ENCODE peak calls at places on chromosomes 1 and 21, in nine cellular contexts. O is thyroid gland, L is cardiac muscle cell, S is HFFc6, U is GM12865, J is foreskin fibroblast, D is heart left ventricle, C is endothelial cell, B is WTC11. H is an unnamed sample.

GRCh38 chr1:44433209-44433608 is 28.2 kb downstream of the RNF220 start:
- DNase-seq in B (no peak), L (no peak), J (no peak), D (no peak), O (no peak), S (no peak), C (no peak), U (no peak), H (no peak)

GRCh38 chr1:228060458-228061190 is 21.9 kb upstream of the ARF1 start:
- DNase-seq in B (peak; percentile 76), O (no peak), L (peak; percentile 15), S (no peak), J (peak; percentile 44), C (no peak), U (no peak), D (no peak), H (no peak)

GRCh38 chr21:41993744-41994143 is 16.4 kb downstream of the ZBTB21 start:
- DNase-seq in D (no peak), C (no peak), U (no peak), J (peak; percentile 92), L (peak; percentile 70), S (peak; percentile 83), B (no peak), O (no peak), H (no peak)

GRCh38 chr1:12436817-12437599 is 181.0 kb downstream of the DHRS3 start:
- DNase-seq in L (peak; percentile 53), U (no peak), S (peak; percentile 84), D (no peak), B (no peak), O (no peak), J (peak; percentile 72), C (no peak), H (no peak)

GRCh38 chr1:197342044-197342565 is 74.1 kb downstream of the CRB1 start:
- DNase-seq in L (no peak), J (no peak), S (no peak), D (no peak), B (no peak), O (no peak), U (no peak), C (no peak), H (no peak)

GRCh38 chr1:23417570-23417969 is 7.0 kb downstream of the TCEA3 start:
- DNase-seq in C (no peak), S (no peak), U (no peak), J (peak; percentile 74), B (no peak), L (no peak), D (peak; percentile 44), O (peak; percentile 43), H (no peak)

GRCh38 chr1:32071758-32072621 is 749 bp upstream of the TMEM39B start:
- DNase-seq in S (peak; percentile 66), U (no peak), B (no peak), D (no peak), J (peak; percentile 85), O (no peak), L (peak; percentile 70), C (no peak), H (no peak)

GRCh38 chr21:29005696-29006095 is 13.0 kb upstream of the LTN1 start:
- DNase-seq in J (peak; percentile 28), L (peak; percentile 10), C (no peak), S (peak; percentile 35), O (no peak), D (no peak), U (no peak), B (no peak), H (no peak)

GRCh38 chr1:29811727-29812396 is 575.5 kb downstream of the PTPRU start:
- DNase-seq in J (no peak), B (no peak), D (no peak), U (no peak), C (no peak), L (no peak), O (no peak), S (no peak), H (peak; percentile 50)

GRCh38 chr1:75808921-75809320 is 12.2 kb downstream of the MSH4 start:
- DNase-seq in S (no peak), O (no peak), J (no peak), U (no peak), L (no peak), B (no peak), C (no peak), D (no peak), H (no peak)

GRCh38 chr1:95671098-95671497 is 437.1 kb downstream of the RWDD3 start:
- DNase-seq in O (no peak), J (no peak), D (no peak), C (no peak), L (no peak), S (no peak), U (no peak), B (no peak), H (no peak)

GRCh38 chr1:165352442-165353293 is 3.8 kb downstream of the LMX1A start:
- DNase-seq in J (no peak), U (no peak), L (no peak), S (no peak), D (no peak), C (peak; percentile 24), B (peak; percentile 50), O (no peak), H (no peak)

GRCh38 chr21:45482899-45483821 is 59.1 kb downstream of the SLC19A1 start:
- DNase-seq in C (no peak), J (no peak), B (no peak), O (no peak), D (no peak), U (no peak), S (no peak), L (no peak), H (no peak)

GRCh38 chr1:185696419-185697150 is 37.6 kb upstream of the HMCN1 start:
- DNase-seq in D (no peak), U (no peak), O (no peak), S (no peak), B (no peak), L (no peak), J (peak; percentile 17), C (no peak), H (no peak)

GRCh38 chr1:1355376-1355775 is 3.0 kb downstream of the MXRA8 start:
- DNase-seq in J (peak; percentile 77), C (peak; percentile 44), B (no peak), O (peak; percentile 39), L (peak; percentile 50), D (no peak), S (peak; percentile 54), U (no peak), H (no peak)

GRCh38 chr1:113675299-113675698 is 84.0 kb downstream of the PHTF1 start:
- DNase-seq in C (no peak), B (no peak), O (no peak), D (no peak), J (peak; percentile 44), L (peak; percentile 32), U (no peak), S (peak; percentile 5), H (no peak)

GRCh38 chr1:219812491-219813221 is 115.7 kb downstream of the SLC30A10 start:
- DNase-seq in C (peak; percentile 53), J (peak; percentile 82), B (peak; percentile 51), O (peak; percentile 29), D (peak; percentile 22), U (peak; percentile 71), L (peak; percentile 83), S (peak; percentile 67), H (no peak)

GRCh38 chr1:197327776-197328364 is 59.8 kb downstream of the CRB1 start:
- DNase-seq in S (no peak), B (no peak), U (no peak), L (peak; percentile 38), J (peak; percentile 25), O (no peak), D (no peak), C (no peak), H (no peak)

GRCh38 chr1:204684551-204685235 is 845 bp downstream of the LRRN2 start:
- DNase-seq in O (peak; percentile 43), B (peak; percentile 50), C (peak; percentile 46), L (peak; percentile 14), D (peak; percentile 17), U (peak; percentile 7), J (peak; percentile 8), S (no peak), H (no peak)

GRCh38 chr1:222009105-222009730 is 267.3 kb upstream of the DUSP10 start:
- DNase-seq in B (peak; percentile 16), L (peak; percentile 23), S (no peak), U (peak; percentile 43), O (no peak), J (no peak), D (no peak), C (no peak), H (no peak)

GRCh38 chr1:6127587-6128163 is 52.4 kb downstream of the CHD5 start:
- DNase-seq in C (peak; percentile 68), S (peak; percentile 19), L (peak; percentile 69), D (peak; percentile 71), O (peak; percentile 51), J (peak; percentile 78), U (peak; percentile 52), B (peak; percentile 93), H (no peak)

GRCh38 chr1:154081386-154082126 is 73.3 kb downstream of the NUP210L start:
- DNase-seq in U (no peak), O (no peak), B (no peak), D (no peak), C (no peak), S (no peak), J (no peak), L (no peak), H (no peak)
- TF ChIP-seq CTCF in U (no peak), O (no peak), B (no peak), D (no peak), C (no peak), S (no peak), J (no peak), L (no peak), H (no peak)

GRCh38 chr1:2570261-2570794 is 14.2 kb downstream of the TNFRSF14 start:
- DNase-seq in B (no peak), O (no peak), J (peak; percentile 19), D (no peak), L (no peak), S (no peak), U (no peak), C (no peak), H (no peak)
- TF ChIP-seq CTCF in B (no peak), O (no peak), J (no peak), D (no peak), L (no peak), S (no peak), U (no peak), C (no peak), H (no peak)

GRCh38 chr1:22245100-22245650 is 102.3 kb upstream of the WNT4 start:
- DNase-seq in C (no peak), B (no peak), S (no peak), U (no peak), O (no peak), L (no peak), D (no peak), J (no peak), H (no peak)
- TF ChIP-seq CTCF in C (no peak), B (no peak), S (no peak), U (no peak), O (no peak), L (no peak), D (no peak), J (no peak), H (no peak)

DNA sequence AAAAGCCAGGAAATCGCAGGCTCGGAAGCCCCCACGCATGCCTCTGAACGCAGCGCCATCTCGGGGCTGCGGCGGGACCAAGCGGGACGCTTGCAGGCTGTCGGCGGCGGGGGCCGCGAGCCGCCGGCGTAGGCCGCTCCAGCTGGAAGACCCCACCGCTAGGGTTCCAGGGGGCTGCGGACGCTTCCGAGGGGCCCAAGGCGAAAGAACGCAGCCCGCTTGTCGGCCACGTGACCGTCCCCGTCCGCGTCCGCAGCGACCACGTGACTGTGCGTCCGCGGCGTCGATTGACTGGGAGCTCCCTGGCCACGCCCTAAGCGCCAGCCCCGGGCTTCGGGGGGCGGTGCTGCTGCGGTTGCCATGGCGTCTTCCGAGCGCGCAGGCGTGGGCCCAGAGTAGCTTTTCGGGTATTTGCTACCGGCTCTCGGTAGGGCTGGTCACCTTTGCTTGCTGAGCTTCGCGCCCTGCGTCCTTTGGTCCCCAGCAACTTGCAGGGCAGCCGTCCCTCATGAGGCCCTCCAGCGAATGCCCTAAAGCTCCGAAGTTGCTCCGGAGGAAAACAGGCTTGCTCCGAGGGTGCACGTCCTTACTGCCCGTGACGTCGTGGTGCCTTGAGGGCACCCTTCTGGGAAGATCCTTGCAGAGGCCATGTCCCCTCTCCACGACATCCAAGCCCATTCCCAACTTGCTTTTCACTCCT is 197.2 kb downstream of the DYRK1A start:
- DNase-seq in S (peak; percentile 90), U (peak; percentile 97), O (peak; percentile 94), L (peak; percentile 97), D (peak; percentile 95), C (peak; percentile 50), B (peak; percentile 90), J (peak; percentile 98), H (no peak)
- TF ChIP-seq CTCF in S (peak; percentile 66), U (peak; percentile 42), O (no peak), L (peak; percentile 49), D (peak; percentile 30), C (no peak), B (no peak), J (peak; percentile 46), H (no peak)